ENCODE peak calls at places on chromosomes 1 and 21, in four cellular contexts. W is adrenal gland, K is testis, F is GM06990. R is an unnamed sample.

GRCh38 chr21:42062543-42063022 is 8.5 kb upstream of the UMODL1 start:
- DNase-seq in W (peak; percentile 63), K (peak; percentile 28), F (peak; percentile 92), R (no peak)

GRCh38 chr1:3911521-3911845 is 11.4 kb upstream of the C1orf174 start:
- DNase-seq in W (no peak), K (no peak), F (no peak), R (no peak)

GRCh38 chr1:170711682-170712081 is 47.8 kb downstream of the PRRX1 start:
- DNase-seq in W (no peak), K (no peak), F (no peak), R (no peak)

GRCh38 chr1:244874974-244875579 is 10.7 kb upstream of the HNRNPU start:
- DNase-seq in W (no peak), K (no peak), F (no peak), R (no peak)

GRCh38 chr21:14073615-14074014 is 137.1 kb downstream of the LIPI start:
- DNase-seq in W (no peak), K (no peak), F (no peak), R (no peak)

GRCh38 chr1:151124763-151125403 is 21.5 kb downstream of the SEMA6C start:
- DNase-seq in W (no peak), K (no peak), F (no peak), R (no peak)

GRCh38 chr1:115838426-115838804 is 2.5 kb downstream of the NHLH2 start:
- DNase-seq in W (no peak), K (no peak), F (no peak), R (no peak)

GRCh38 chr1:79430437-79430836 is 423.9 kb upstream of the ADGRL4 start:
- DNase-seq in W (no peak), K (no peak), F (no peak), R (no peak)

GRCh38 chr1:56578664-56578962 is 750 bp downstream of the PLPP3 start:
- DNase-seq in W (no peak), K (peak; percentile 50), F (peak; percentile 70), R (no peak)

GRCh38 chr1:100130552-100131077 is 2.1 kb downstream of the SASS6 start:
- DNase-seq in W (no peak), K (no peak), F (no peak), R (no peak)

GRCh38 chr1:1079408-1080121 is 5.5 kb upstream of the RNF223 start:
- DNase-seq in W (peak; percentile 73), K (peak; percentile 58), F (peak; percentile 59), R (peak; percentile 67)

GRCh38 chr1:211285196-211285595 is 26.0 kb downstream of the RCOR3 start:
- DNase-seq in W (no peak), K (no peak), F (no peak), R (no peak)

GRCh38 chr1:24409535-24409934 is 4.0 kb downstream of the STPG1 start:
- DNase-seq in W (no peak), K (no peak), F (no peak), R (no peak)

GRCh38 chr21:25953659-25954058 is 216.9 kb downstream of the APP start:
- DNase-seq in W (no peak), K (no peak), F (no peak), R (no peak)

GRCh38 chr1:68207129-68207689 is 25.1 kb downstream of the WLS start:
- DNase-seq in W (no peak), K (no peak), F (no peak), R (no peak)

GRCh38 chr1:89794406-89794805 is 26.4 kb upstream of the LRRC8D start:
- DNase-seq in W (no peak), K (no peak), F (no peak), R (no peak)

GRCh38 chr1:235504122-235504493 is at the start of gene B3GALNT2:
- DNase-seq in W (no peak), K (no peak), F (no peak), R (no peak)

GRCh38 chr1:36324322-36324802 is 917 bp upstream of the EVA1B start:
- DNase-seq in W (no peak), K (no peak), F (no peak), R (peak; percentile 47)

GRCh38 chr1:85494957-85495266 is 30.0 kb upstream of the DDAH1 start:
- DNase-seq in W (no peak), K (no peak), F (no peak), R (peak; percentile 55)

GRCh38 chr1:215539803-215540575 is 27.1 kb upstream of the KCTD3 start:
- DNase-seq in W (peak; percentile 86), K (peak; percentile 20), F (no peak), R (no peak)

GRCh38 chr1:91757760-91758545 is 128.0 kb downstream of the TGFBR3 start:
- DNase-seq in W (no peak), K (no peak), F (no peak), R (peak; percentile 62)

GRCh38 chr21:18350216-18350615 is 53.4 kb downstream of the TMPRSS15 start:
- DNase-seq in W (no peak), K (no peak), F (no peak), R (no peak)

GRCh38 chr21:42056468-42056867 is 14.6 kb upstream of the UMODL1 start:
- DNase-seq in W (no peak), K (no peak), F (no peak), R (no peak)

GRCh38 chr1:76075877-76076276 is 1.3 kb downstream of the ST6GALNAC3 start:
- DNase-seq in W (no peak), K (no peak), F (peak; percentile 48), R (no peak)

GRCh38 chr1:110312188-110313121 is 26.7 kb upstream of the RBM15 start:
- DNase-seq in W (peak; percentile 93), K (peak; percentile 86), F (peak; percentile 29), R (peak; percentile 77)

GRCh38 chr1:198598796-198599321 is 40.0 kb upstream of the PTPRC start:
- DNase-seq in W (no peak), K (no peak), F (peak; percentile 80), R (no peak)

GRCh38 chr1:183234660-183235476 is 48.8 kb downstream of the LAMC2 start:
- DNase-seq in W (peak; percentile 77), K (peak; percentile 73), F (no peak), R (peak; percentile 92)

GRCh38 chr1:9410737-9411297 is 118.1 kb downstream of the SPSB1 start:
- DNase-seq in W (no peak), K (peak; percentile 44), F (peak; percentile 64), R (no peak)

GRCh38 chr1:181497870-181498269 is 14.6 kb downstream of the CACNA1E start:
- DNase-seq in W (no peak), K (no peak), F (no peak), R (no peak)

GRCh38 chr21:42234464-42235241 is 15.7 kb downstream of the ABCG1 start:
- DNase-seq in W (peak; percentile 90), K (peak; percentile 76), F (peak; percentile 90), R (peak; percentile 49)

GRCh38 chr1:178399177-178399728 is 97.5 kb downstream of the CLEC20A start:
- DNase-seq in W (no peak), K (no peak), F (no peak), R (no peak)

GRCh38 chr1:41438711-41439110 is 45.8 kb downstream of the EDN2 start:
- DNase-seq in W (no peak), K (no peak), F (no peak), R (no peak)

GRCh38 chr1:162003061-162003824 is 20.4 kb downstream of the OLFML2B start:
- DNase-seq in W (no peak), K (no peak), F (no peak), R (peak; percentile 31)

GRCh38 chr21:14080040-14080763 is 130.6 kb downstream of the LIPI start:
- DNase-seq in W (no peak), K (no peak), F (no peak), R (no peak)

GRCh38 chr1:89563957-89564604 is 39.5 kb downstream of the LRRC8B start:
- DNase-seq in W (no peak), K (no peak), F (no peak), R (no peak)

GRCh38 chr21:33026878-33027400 is 1.2 kb downstream of the OLIG2 start:
- DNase-seq in W (no peak), K (no peak), F (no peak), R (no peak)
- H3K4me3 ChIP-seq in W (no peak overlapping the region), K (no peak overlapping the region), F (no peak overlapping the region), R (no peak overlapping the region)

GRCh38 chr1:6409053-6409452 is 10.7 kb downstream of the HES2 start:
- DNase-seq in W (no peak), K (no peak), F (no peak), R (no peak)
- TF ChIP-seq CTCF in W (no peak), K (no peak), F (no peak), R (no peak)

GRCh38 chr1:15246960-15247614 is at the start of gene FHAD1:
- DNase-seq in W (peak; percentile 86), K (peak; percentile 86), F (peak; percentile 86), R (no peak)
- H3K4me3 ChIP-seq in W (peak within 1 kb of the TSS; percentile 16), K (peak within 1 kb of the TSS; percentile 56), F (peak within 1 kb of the TSS; percentile 33), R (no peak within 1 kb of the TSS)

GRCh38 chr1:212470059-212470458 is 37.3 kb downstream of the NENF start:
- DNase-seq in W (peak; percentile 98), K (peak; percentile 89), F (no peak), R (peak; percentile 95)
- TF ChIP-seq CTCF in W (no peak), K (no peak), F (no peak), R (no peak)

DNA sequence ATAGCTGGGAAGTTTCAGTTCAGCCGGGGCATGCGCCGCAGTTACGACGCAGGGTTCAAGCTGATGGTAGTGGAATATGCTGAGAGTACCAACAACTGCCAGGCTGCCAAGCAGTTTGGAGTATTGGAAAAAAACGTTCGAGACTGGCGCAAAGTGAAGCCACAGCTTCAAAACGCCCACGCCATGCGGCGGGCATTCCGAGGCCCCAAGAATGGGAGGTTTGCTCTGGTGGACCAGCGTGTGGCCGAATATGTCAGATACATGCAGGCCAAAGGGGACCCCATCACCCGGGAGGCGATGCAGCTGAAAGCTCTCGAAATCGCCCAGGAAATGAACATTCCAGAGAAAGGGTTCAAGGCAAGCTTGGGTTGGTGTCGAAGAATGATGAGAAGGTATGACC is 9.9 kb downstream of the POGK start:
- DNase-seq in W (no peak), K (no peak), F (no peak), R (no peak)
- H3K4me3 ChIP-seq in W (no peak overlapping the region), K (no peak overlapping the region), F (no peak overlapping the region), R (no peak overlapping the region)

GRCh38 chr1:15847100-15847892 is at the start of gene SPEN:
- DNase-seq in W (peak; percentile 97), K (peak; percentile 97), F (peak; percentile 100), R (peak; percentile 98)
- TF ChIP-seq CTCF in W (peak; percentile 15), K (peak; percentile 4), F (no peak), R (peak; percentile 1)